ENCODE peak calls at places on chromosomes 6 and 20, in eight cellular contexts. R is body of pancreas, Z is type B pancreatic cell, U is esophagus squamous epithelium, G is fibroblast of lung, H is GM23338, D is cardiac fibroblast, F is neural crest cell. E is an unnamed sample.
A peak's percentile ranks its signal among the peaks of the same experiment; 100 is the strongest.

GRCh38 chr6:125086716-125087115 is 66.9 kb upstream of the TPD52L1 start:
- DNase-seq in H (no peak), Z (no peak), F (no peak), D (no peak), U (no peak), G (no peak), R (no peak), E (no peak)

GRCh38 chr6:84867521-84867920 is 103.1 kb upstream of the TBX18 start:
- DNase-seq in F (no peak), G (no peak), Z (no peak), R (no peak), D (peak; percentile 93), H (no peak), U (no peak), E (no peak)

GRCh38 chr6:129644567-129645015 is 65.4 kb downstream of the ARHGAP18 start:
- DNase-seq in U (no peak), R (no peak), H (no peak), Z (no peak), D (peak; percentile 76), F (no peak), G (peak; percentile 92), E (no peak)

GRCh38 chr6:80523531-80523970 is 417.1 kb downstream of the BCKDHB start:
- DNase-seq in D (peak; percentile 40), F (no peak), H (peak; percentile 94), R (no peak), Z (no peak), U (no peak), G (peak; percentile 40), E (no peak)

GRCh38 chr20:22679197-22679596 is 94.8 kb upstream of the FOXA2 start:
- DNase-seq in R (no peak), U (no peak), F (no peak), D (no peak), G (no peak), Z (no peak), H (no peak), E (no peak)

GRCh38 chr20:23128461-23129125 is 42.5 kb upstream of the CD93 start:
- DNase-seq in D (no peak), U (no peak), G (no peak), R (peak; percentile 8), F (no peak), Z (no peak), H (no peak), E (no peak)

GRCh38 chr6:7051780-7052440 is 55.9 kb upstream of the RREB1 start:
- DNase-seq in Z (peak; percentile 75), H (peak; percentile 79), D (no peak), G (peak; percentile 52), F (peak; percentile 25), U (no peak), R (peak; percentile 78), E (peak; percentile 80)

GRCh38 chr20:62482136-62482833 is 6.5 kb upstream of the GATA5 start:
- DNase-seq in H (no peak), U (no peak), D (no peak), Z (no peak), G (no peak), F (no peak), R (no peak), E (no peak)

GRCh38 chr6:7201732-7202541 is 94.2 kb downstream of the RREB1 start:
- DNase-seq in U (no peak), Z (no peak), G (no peak), F (no peak), R (no peak), H (no peak), D (no peak), E (peak; percentile 78)

GRCh38 chr6:168152306-168152963 is 73.4 kb upstream of the FRMD1 start:
- DNase-seq in R (no peak), F (no peak), U (no peak), Z (no peak), G (peak; percentile 14), D (no peak), H (no peak), E (no peak)

GRCh38 chr6:150002710-150003109 is 22.6 kb downstream of the RAET1L start:
- DNase-seq in F (no peak), U (no peak), R (no peak), H (no peak), G (no peak), Z (no peak), D (no peak), E (no peak)

GRCh38 chr6:104829183-104829958 is 30.3 kb downstream of the HACE1 start:
- DNase-seq in Z (no peak), G (no peak), R (no peak), H (no peak), F (no peak), U (no peak), D (peak; percentile 5), E (no peak)
- TF ChIP-seq CTCF in Z (no peak), G (no peak), R (no peak), H (no peak), F (no peak), U (no peak), D (no peak), E (no peak)

DNA sequence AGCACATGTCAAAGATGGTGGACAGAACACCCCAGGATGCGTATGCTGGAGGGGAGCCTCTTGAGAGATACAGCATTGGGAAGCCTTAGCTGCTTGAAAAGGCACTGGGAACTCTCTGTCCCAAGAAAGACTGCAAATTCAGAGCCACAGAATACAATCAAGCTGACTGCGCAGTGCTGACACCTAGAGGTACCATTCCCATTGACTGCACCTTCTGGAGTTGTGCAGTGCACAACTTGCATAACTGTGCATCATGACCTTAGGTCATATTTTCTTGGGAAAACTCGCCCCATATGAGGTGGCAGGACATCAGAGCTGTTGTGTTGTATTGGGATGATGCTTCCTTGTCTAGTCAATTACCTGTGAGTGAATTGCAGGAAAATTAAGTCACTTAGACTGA is 646.5 kb upstream of the NOX3 start:
- DNase-seq in G (no peak), H (peak; percentile 51), F (no peak), R (no peak), U (no peak), D (peak; percentile 1), Z (no peak), E (no peak)
- TF ChIP-seq CTCF in G (peak; percentile 43), H (peak; percentile 82), F (peak; percentile 30), R (no peak), U (peak; percentile 47), D (no peak), Z (no peak), E (no peak)

GRCh38 chr6:35742842-35743241 is 6.0 kb downstream of the ARMC12 start:
- DNase-seq in U (no peak), H (peak; percentile 67), G (no peak), D (no peak), R (no peak), Z (no peak), F (no peak), E (no peak)
- TF ChIP-seq CTCF in U (no peak), H (peak; percentile 37), G (no peak), D (no peak), R (no peak), Z (no peak), F (no peak), E (no peak)

DNA sequence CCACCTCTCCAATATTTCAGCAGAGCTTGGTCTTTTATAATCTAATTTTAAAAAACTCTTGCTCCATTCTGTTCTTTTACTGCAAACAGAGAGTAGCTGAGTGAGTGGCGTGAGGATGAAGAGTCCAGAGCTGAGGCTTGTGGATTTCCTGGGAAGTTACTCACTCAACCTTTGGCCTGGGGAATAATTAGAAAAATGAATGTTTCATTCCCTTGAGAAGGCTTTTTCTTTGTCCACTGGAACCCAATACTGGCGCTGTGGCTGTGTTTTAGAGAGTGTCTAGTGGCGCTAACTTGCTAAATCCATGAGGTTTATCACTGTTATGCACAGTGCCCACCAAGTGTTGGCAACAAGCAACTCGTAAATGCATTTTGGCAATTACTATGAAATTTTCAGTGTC is 251.5 kb downstream of the HIVEP2 start:
- DNase-seq in U (no peak), F (no peak), D (peak; percentile 86), H (no peak), Z (no peak), R (no peak), G (peak; percentile 78), E (no peak)
- TF ChIP-seq CTCF in U (no peak), F (no peak), D (peak; percentile 22), H (no peak), Z (no peak), R (no peak), G (no peak), E (no peak)

DNA sequence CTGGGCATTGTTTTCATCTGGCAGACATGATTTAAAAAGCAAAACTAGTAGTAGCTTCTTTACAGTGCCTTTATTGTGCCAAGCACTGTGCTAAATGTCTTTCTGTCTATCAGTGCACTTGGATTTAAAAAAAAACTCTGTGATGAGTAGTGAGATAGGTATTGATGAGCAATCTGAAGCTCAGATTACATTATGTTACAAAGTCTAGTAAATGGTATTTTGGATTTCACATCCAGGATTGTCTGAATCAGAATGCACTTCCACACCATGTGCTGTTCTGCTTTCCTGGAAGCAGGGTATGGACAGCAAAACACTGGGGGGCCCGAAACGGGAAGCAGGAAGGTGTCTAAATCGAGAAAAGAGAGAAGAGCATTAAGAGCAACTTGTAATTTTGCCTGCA is 103.4 kb upstream of the CCN2 start:
- DNase-seq in F (no peak), H (no peak), D (peak; percentile 87), Z (no peak), G (peak; percentile 81), U (no peak), R (no peak), E (no peak)
- TF ChIP-seq CTCF in F (no peak), H (no peak), D (no peak), Z (no peak), G (no peak), U (no peak), R (no peak), E (no peak)

DNA sequence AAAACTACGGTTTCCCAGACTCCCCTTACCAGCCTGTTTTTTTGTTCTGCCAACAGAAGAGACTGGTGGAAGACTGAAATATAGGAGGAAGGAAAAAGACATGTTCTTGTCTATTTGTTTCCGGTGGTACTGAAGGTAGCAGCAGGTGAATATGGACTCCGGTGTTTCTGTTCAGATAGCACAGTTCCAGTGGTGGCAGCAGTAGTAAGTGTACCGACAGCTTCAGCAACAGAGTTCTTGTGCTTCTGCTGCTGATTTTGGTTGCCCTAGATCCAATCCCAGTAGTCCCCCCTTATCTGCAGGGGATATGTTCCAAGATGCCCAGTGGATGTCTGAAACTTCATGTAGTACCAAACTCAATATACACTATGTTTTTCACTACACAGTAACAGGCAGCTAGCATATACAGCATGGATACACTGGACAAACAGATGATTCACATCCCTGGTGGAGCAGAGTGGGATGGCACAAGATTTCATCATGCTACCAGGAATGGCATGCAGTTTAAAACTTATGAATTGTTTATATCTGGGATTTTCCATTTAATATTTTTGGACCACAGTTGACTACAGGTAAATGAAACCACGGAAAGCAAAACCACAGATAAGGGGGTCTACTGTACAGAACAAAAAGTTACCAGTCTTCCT is 301.8 kb downstream of the BTBD9 start:
- DNase-seq in R (no peak), F (no peak), G (peak; percentile 70), Z (no peak), U (no peak), D (peak; percentile 78), H (no peak), E (no peak)
- TF ChIP-seq CTCF in R (no peak), F (peak; percentile 27), G (peak; percentile 45), Z (peak; percentile 42), U (no peak), D (peak; percentile 48), H (no peak), E (no peak)

E was measured in GM13977.